ENCODE peak calls at places on chromosomes 12 and 14, in seven cellular contexts. D is progenitor cell of endocrine pancreas, I is GM13976, O is left colon, B is psoas muscle, L is NCI-H1092 treated with DMSO at 0.1 percent for 48 hours, G is germinal center. E is an unnamed sample.

GRCh38 chr14:61184117-61184516 is 97.0 kb downstream of the TMEM30B start:
- DNase-seq in B (no peak), O (no peak), L (no peak), G (no peak), D (no peak), I (no peak), E (no peak)

GRCh38 chr12:1606021-1606622 is 11.7 kb upstream of the FBXL14 start:
- DNase-seq in O (peak), I (peak), B (peak), G (no peak), L (peak), D (no peak), E (no peak)

GRCh38 chr14:85421166-85421877 is 108.6 kb upstream of the FLRT2 start:
- DNase-seq in B (no peak), L (no peak), G (no peak), D (no peak), O (no peak), I (no peak), E (no peak)

GRCh38 chr14:42316746-42317145 is 710.1 kb downstream of the LRFN5 start:
- DNase-seq in B (no peak), I (no peak), L (no peak), O (no peak), D (no peak), G (no peak), E (no peak)

GRCh38 chr12:71392521-71393145 is 47.0 kb upstream of the LGR5 start:
- DNase-seq in I (peak), D (no peak), L (peak), G (peak), B (no peak), O (no peak), E (peak)

GRCh38 chr14:63670692-63671091 is 29.0 kb upstream of the WDR89 start:
- DNase-seq in O (no peak), D (no peak), G (no peak), B (no peak), L (no peak), I (no peak), E (no peak)

GRCh38 chr12:3933074-3933818 is 60.0 kb upstream of the PARP11 start:
- DNase-seq in O (no peak), G (no peak), L (no peak), B (no peak), I (no peak), D (no peak), E (no peak)

GRCh38 chr14:75413013-75413412 is 14.8 kb upstream of the JDP2 start:
- DNase-seq in L (no peak), B (no peak), G (no peak), I (no peak), D (no peak), O (no peak), E (no peak)

GRCh38 chr12:95323204-95323603 is 105.6 kb downstream of the VEZT start:
- DNase-seq in L (no peak), G (no peak), I (no peak), D (no peak), B (no peak), O (no peak), E (no peak)

GRCh38 chr12:120599672-120600537 is 18.7 kb upstream of the POP5 start:
- DNase-seq in I (no peak), O (no peak), B (no peak), L (no peak), G (no peak), D (no peak), E (no peak)

GRCh38 chr12:119693006-119693405 is 25.1 kb downstream of the PRKAB1 start:
- DNase-seq in L (peak), O (peak), D (no peak), G (no peak), I (no peak), B (no peak), E (no peak)

GRCh38 chr12:52074006-52074405 is 4.2 kb downstream of the ATG101 start:
- DNase-seq in I (no peak), B (no peak), G (no peak), L (peak), O (no peak), D (no peak), E (no peak)

GRCh38 chr12:39538679-39539104 is 80.9 kb downstream of the ABCD2 start:
- DNase-seq in L (no peak), D (no peak), B (no peak), G (no peak), O (no peak), I (no peak), E (no peak)

GRCh38 chr14:98994571-98994970 is 277.4 kb downstream of the BCL11B start:
- DNase-seq in B (no peak), D (no peak), O (no peak), G (no peak), I (no peak), L (no peak), E (no peak)

E was measured in NCI-H748 treated with DMSO at 0.1 percent for 48 hours.